ENCODE peak calls at places on chromosome 3, in four cellular contexts. One of them, this sample, is unnamed.
A peak's percentile ranks its signal among the peaks of the same experiment; 100 is the strongest.

GRCh38 chr3:52317601-52318000 is 1.5 kb downstream of the DNAH1 start:
- DNase-seq in Peyer's patch: peak; percentile 73
- DNase-seq in GM23248: peak; percentile 72
- DNase-seq in right lobe of liver: peak; percentile 61
- DNase-seq in this sample: peak; percentile 68

GRCh38 chr3:129398803-129399144 is 29.7 kb downstream of the EFCAB12 start:
- DNase-seq in right lobe of liver: no peak
- DNase-seq in Peyer's patch: no peak
- DNase-seq in GM23248: peak; percentile 70
- DNase-seq in this sample: no peak

GRCh38 chr3:141663993-141664392 is 74.1 kb upstream of the RNF7 start:
- DNase-seq in right lobe of liver: no peak
- DNase-seq in Peyer's patch: no peak
- DNase-seq in GM23248: peak; percentile 63
- DNase-seq in this sample: no peak

GRCh38 chr3:157443873-157444770 is 7.5 kb downstream of the PTX3 start:
- DNase-seq in Peyer's patch: no peak
- DNase-seq in GM23248: peak; percentile 34
- DNase-seq in right lobe of liver: no peak
- DNase-seq in this sample: no peak

GRCh38 chr3:12495749-12496452 is 11.6 kb downstream of the TSEN2 start:
- DNase-seq in GM23248: no peak
- DNase-seq in Peyer's patch: no peak
- DNase-seq in right lobe of liver: no peak
- DNase-seq in this sample: no peak

GRCh38 chr3:134364936-134365765 is 9.1 kb downstream of the AMOTL2 start:
- DNase-seq in right lobe of liver: no peak
- DNase-seq in GM23248: peak; percentile 56
- DNase-seq in Peyer's patch: peak; percentile 47
- DNase-seq in this sample: no peak

GRCh38 chr3:196572389-196572788 is 3.9 kb downstream of the FBXO45 start:
- DNase-seq in right lobe of liver: no peak
- DNase-seq in Peyer's patch: no peak
- DNase-seq in GM23248: no peak
- DNase-seq in this sample: no peak

GRCh38 chr3:29454326-29454725 is 173.5 kb downstream of the RBMS3 start:
- DNase-seq in Peyer's patch: no peak
- DNase-seq in right lobe of liver: no peak
- DNase-seq in GM23248: no peak
- DNase-seq in this sample: no peak

GRCh38 chr3:181707980-181708379 is 3.7 kb upstream of the SOX2 start:
- DNase-seq in right lobe of liver: no peak
- DNase-seq in Peyer's patch: no peak
- DNase-seq in GM23248: no peak
- DNase-seq in this sample: no peak

GRCh38 chr3:53077476-53078220 is 31.8 kb upstream of the SFMBT1 start:
- DNase-seq in Peyer's patch: no peak
- DNase-seq in GM23248: no peak
- DNase-seq in right lobe of liver: no peak
- DNase-seq in this sample: no peak

GRCh38 chr3:39980021-39980420 is 170.6 kb downstream of the MYRIP start:
- DNase-seq in right lobe of liver: no peak
- DNase-seq in GM23248: no peak
- DNase-seq in Peyer's patch: no peak
- DNase-seq in this sample: no peak

GRCh38 chr3:42353632-42354031 is 56.8 kb downstream of the LYZL4 start:
- DNase-seq in right lobe of liver: no peak
- DNase-seq in Peyer's patch: no peak
- DNase-seq in GM23248: no peak
- DNase-seq in this sample: no peak

GRCh38 chr3:65617209-65617608 is 421.5 kb downstream of the MAGI1 start:
- DNase-seq in right lobe of liver: no peak
- DNase-seq in Peyer's patch: no peak
- DNase-seq in GM23248: no peak
- DNase-seq in this sample: no peak

GRCh38 chr3:65617787-65618186 is 420.9 kb downstream of the MAGI1 start:
- DNase-seq in Peyer's patch: no peak
- DNase-seq in GM23248: no peak
- DNase-seq in right lobe of liver: no peak
- DNase-seq in this sample: no peak

GRCh38 chr3:65615329-65615728 is 423.4 kb downstream of the MAGI1 start:
- DNase-seq in Peyer's patch: no peak
- DNase-seq in GM23248: no peak
- DNase-seq in right lobe of liver: no peak
- DNase-seq in this sample: no peak

GRCh38 chr3:65614585-65614984 is 424.1 kb downstream of the MAGI1 start:
- DNase-seq in right lobe of liver: no peak
- DNase-seq in Peyer's patch: no peak
- DNase-seq in GM23248: no peak
- DNase-seq in this sample: no peak

GRCh38 chr3:65616563-65616962 is 422.2 kb downstream of the MAGI1 start:
- DNase-seq in right lobe of liver: no peak
- DNase-seq in GM23248: no peak
- DNase-seq in Peyer's patch: no peak
- DNase-seq in this sample: no peak
- H3K27ac ChIP-seq in right lobe of liver: no peak overlapping the region
- H3K27ac ChIP-seq in GM23248: no peak overlapping the region
- H3K27ac ChIP-seq in Peyer's patch: no peak overlapping the region
- H3K27ac ChIP-seq in this sample: no peak overlapping the region

GRCh38 chr3:31581660-31582059 is 48.9 kb downstream of the STT3B start:
- DNase-seq in Peyer's patch: no peak
- DNase-seq in right lobe of liver: no peak
- DNase-seq in GM23248: peak; percentile 26
- DNase-seq in this sample: no peak
- H3K9me3 ChIP-seq in Peyer's patch: no peaks in the 10 kb centered on the region
- H3K9me3 ChIP-seq in right lobe of liver: no peaks in the 10 kb centered on the region
- H3K9me3 ChIP-seq in GM23248: no peaks in the 10 kb centered on the region
- H3K9me3 ChIP-seq in this sample: no peaks in the 10 kb centered on the region

DNA sequence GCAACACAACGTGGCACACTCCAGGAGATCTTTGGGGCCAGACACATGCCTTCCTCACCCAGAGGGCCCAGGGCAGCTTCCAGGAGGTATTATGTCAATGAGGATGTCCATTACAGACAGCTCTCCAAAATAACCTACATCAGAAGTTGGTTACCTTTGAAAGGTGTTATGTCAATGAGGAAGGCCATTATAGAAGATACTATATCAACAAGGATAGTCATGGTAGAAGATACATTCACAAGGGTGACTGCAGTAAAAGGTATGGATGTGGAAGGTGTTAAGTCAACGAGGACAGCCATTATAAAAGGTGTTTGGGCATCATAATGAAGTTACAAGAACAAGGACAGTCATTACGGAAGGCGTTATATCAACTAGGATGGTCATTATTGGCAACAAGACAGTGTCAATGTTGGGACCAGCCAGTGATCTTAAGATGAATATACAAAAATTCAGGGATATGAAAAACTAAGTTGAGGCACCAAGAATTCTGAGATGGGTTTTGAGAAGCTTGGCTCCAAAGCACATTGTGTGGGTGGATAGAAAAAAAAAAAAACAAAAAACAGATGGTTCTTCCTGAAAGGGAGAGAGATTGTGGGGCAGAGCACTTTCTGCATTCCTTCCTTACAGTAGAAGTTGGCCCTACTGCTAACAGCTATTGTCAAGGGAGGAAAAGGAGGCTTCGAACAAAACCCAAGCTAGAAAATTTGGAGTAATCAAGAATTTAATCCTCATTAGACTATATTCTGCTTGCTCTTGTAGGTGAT is 11.2 kb downstream of the CDCP1 start:
- DNase-seq in GM23248: peak; percentile 63
- DNase-seq in Peyer's patch: no peak
- DNase-seq in right lobe of liver: no peak
- DNase-seq in this sample: no peak
- H3K27ac ChIP-seq in GM23248: peak overlapping the region; percentile 83
- H3K27ac ChIP-seq in Peyer's patch: no peak overlapping the region
- H3K27ac ChIP-seq in right lobe of liver: no peak overlapping the region
- H3K27ac ChIP-seq in this sample: no peak overlapping the region

GRCh38 chr3:60775956-60776355 is 475.3 kb downstream of the FHIT start:
- DNase-seq in GM23248: no peak
- DNase-seq in right lobe of liver: no peak
- DNase-seq in Peyer's patch: no peak
- DNase-seq in this sample: no peak
- H3K9me3 ChIP-seq in GM23248: no peaks in the 10 kb centered on the region
- H3K9me3 ChIP-seq in right lobe of liver: no peaks in the 10 kb centered on the region
- H3K9me3 ChIP-seq in Peyer's patch: no peaks in the 10 kb centered on the region
- H3K9me3 ChIP-seq in this sample: no peaks in the 10 kb centered on the region

DNA sequence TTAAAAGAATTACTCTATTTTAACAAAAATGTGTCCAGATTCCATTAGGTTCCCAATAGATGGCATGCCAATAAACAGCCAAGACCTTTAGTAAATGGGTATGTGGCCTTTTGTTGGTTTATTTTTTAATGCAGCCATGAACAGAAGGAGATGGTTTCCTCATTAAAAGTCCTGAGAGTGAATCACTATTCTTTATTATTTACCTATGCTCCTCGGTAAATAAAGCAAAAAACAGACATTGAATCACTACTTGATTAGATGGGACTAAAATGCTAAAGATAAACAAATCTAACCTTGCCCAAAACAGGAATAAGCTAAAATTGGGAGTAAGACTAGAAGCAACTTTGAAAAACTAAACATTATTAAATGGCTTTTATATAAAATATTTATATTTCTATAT is 94.2 kb downstream of the TNIK start:
- DNase-seq in Peyer's patch: no peak
- DNase-seq in right lobe of liver: no peak
- DNase-seq in GM23248: no peak
- DNase-seq in this sample: no peak
- H3K27ac ChIP-seq in Peyer's patch: no peak overlapping the region
- H3K27ac ChIP-seq in right lobe of liver: no peak overlapping the region
- H3K27ac ChIP-seq in GM23248: no peak overlapping the region
- H3K27ac ChIP-seq in this sample: no peak overlapping the region

DNA sequence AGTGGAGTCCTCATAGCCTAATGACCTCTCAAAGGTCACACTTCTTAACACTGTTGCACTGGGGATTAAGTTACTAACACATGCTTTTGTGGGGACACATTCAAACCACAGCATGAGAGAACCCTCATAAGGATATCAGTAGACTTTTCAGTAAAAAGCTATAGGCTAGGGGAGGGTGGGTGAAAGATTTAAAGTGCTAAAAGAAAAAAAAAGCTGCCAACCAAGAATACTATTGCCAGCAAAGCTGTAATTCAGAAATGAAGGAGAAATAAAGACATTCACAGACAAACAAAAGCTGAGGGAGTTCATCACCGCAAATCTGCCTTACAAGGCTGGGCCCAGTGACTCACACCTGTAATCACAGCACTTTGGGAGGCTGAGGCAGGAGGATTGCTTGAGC is 50.4 kb upstream of the PRSS50 start:
- DNase-seq in right lobe of liver: no peak
- DNase-seq in GM23248: no peak
- DNase-seq in Peyer's patch: no peak
- DNase-seq in this sample: no peak
- H3K9me3 ChIP-seq in right lobe of liver: no peaks in the 10 kb centered on the region
- H3K9me3 ChIP-seq in GM23248: no peaks in the 10 kb centered on the region
- H3K9me3 ChIP-seq in Peyer's patch: peaks cover 11% of the 10 kb centered on the region
- H3K9me3 ChIP-seq in this sample: no peaks in the 10 kb centered on the region

GRCh38 chr3:79019924-79020173 is 747.9 kb downstream of the ROBO1 start:
- DNase-seq in Peyer's patch: no peak
- DNase-seq in GM23248: no peak
- DNase-seq in right lobe of liver: no peak
- DNase-seq in this sample: no peak
- H3K27ac ChIP-seq in Peyer's patch: no peak overlapping the region
- H3K27ac ChIP-seq in GM23248: peak overlapping the region; percentile 93
- H3K27ac ChIP-seq in right lobe of liver: no peak overlapping the region
- H3K27ac ChIP-seq in this sample: no peak overlapping the region

This sample was measured in naive thymus-derived CD4-positive, alpha-beta T cell.